ENCODE peak calls at places on chromosome 4, in six cellular contexts. C is stimulated activated CD8-positive, alpha-beta memory T cell treated with anti-CD3 and anti-CD28 coated beads, Interleukin-12 subunit alpha, Interleukin-12 subunit beta, amount 100 ng/mL, for 1 hour; E is HL-60; K is A549; Z is lung microvascular endothelial cell; J is tibial nerve. S is an unnamed sample.
A peak's percentile ranks its signal among the peaks of the same experiment; 100 is the strongest.

GRCh38 chr4:139436122-139436521 is 17.8 kb upstream of the RAB33B start:
- DNase-seq in E (no peak), C (no peak), Z (no peak), J (no peak), K (no peak), S (no peak)

GRCh38 chr4:146245899-146246298 is 31.6 kb downstream of the REELD1 start:
- DNase-seq in J (no peak), C (no peak), Z (no peak), E (no peak), K (no peak), S (no peak)

GRCh38 chr4:6873792-6874461 is 35.7 kb upstream of the TBC1D14 start:
- DNase-seq in E (no peak), J (peak; percentile 72), Z (peak; percentile 71), K (peak; percentile 65), C (peak; percentile 74), S (peak; percentile 37)

GRCh38 chr4:115090483-115091075 is 22.8 kb downstream of the NDST4 start:
- DNase-seq in C (no peak), K (peak; percentile 5), J (no peak), E (no peak), Z (no peak), S (no peak)

GRCh38 chr4:23022032-23022431 is 329.3 kb downstream of the GBA3 start:
- DNase-seq in Z (no peak), C (no peak), K (peak; percentile 86), J (peak; percentile 8), E (no peak), S (peak; percentile 16)

GRCh38 chr4:93313207-93313606 is 515.3 kb upstream of the ATOH1 start:
- DNase-seq in K (no peak), J (no peak), C (no peak), Z (no peak), E (no peak), S (peak; percentile 4)

GRCh38 chr4:177177446-177178160 is 132.1 kb upstream of the NEIL3 start:
- DNase-seq in C (no peak), K (no peak), J (no peak), Z (no peak), E (no peak), S (peak; percentile 79)

GRCh38 chr4:184513802-184514120 is 39.4 kb upstream of the IRF2 start:
- DNase-seq in K (no peak), Z (no peak), E (no peak), C (no peak), J (no peak), S (no peak)

GRCh38 chr4:123892368-123892961 is 495.9 kb downstream of the SPRY1 start:
- DNase-seq in Z (peak; percentile 40), K (no peak), E (no peak), J (no peak), C (no peak), S (no peak)

GRCh38 chr4:107541511-107541910 is 178.5 kb downstream of the PAPSS1 start:
- DNase-seq in Z (no peak), J (no peak), E (no peak), C (no peak), K (no peak), S (no peak)

GRCh38 chr4:187071896-187072295 is 348.2 kb upstream of the FAT1 start:
- DNase-seq in J (no peak), K (no peak), Z (no peak), C (no peak), E (no peak), S (peak; percentile 17)

GRCh38 chr4:185307136-185307950 is 88.4 kb downstream of the LRP2BP start:
- DNase-seq in C (no peak), E (no peak), Z (no peak), K (no peak), J (no peak), S (no peak)

GRCh38 chr4:3321295-3321889 is 28.6 kb downstream of the RGS12 start:
- DNase-seq in J (no peak), K (no peak), E (no peak), Z (no peak), C (no peak), S (peak; percentile 80)

GRCh38 chr4:52950226-52950625 is 88.1 kb downstream of the RASL11B start:
- DNase-seq in K (no peak), E (no peak), J (no peak), C (no peak), Z (no peak), S (no peak)

GRCh38 chr4:94412019-94413017 is 39.4 kb upstream of the PDLIM5 start:
- DNase-seq in C (no peak), E (no peak), Z (peak; percentile 94), J (no peak), K (peak; percentile 60), S (peak; percentile 14)

GRCh38 chr4:24867766-24868296 is 45.0 kb downstream of the CCDC149 start:
- DNase-seq in Z (no peak), C (no peak), E (no peak), J (no peak), K (no peak), S (no peak)

GRCh38 chr4:111434581-111434980 is 710.7 kb upstream of the FAM241A start:
- DNase-seq in J (no peak), C (no peak), Z (no peak), K (no peak), E (no peak), S (peak; percentile 1)

GRCh38 chr4:17142232-17142711 is 243.8 kb upstream of the LDB2 start:
- DNase-seq in C (no peak), K (no peak), J (no peak), E (peak; percentile 91), Z (peak; percentile 41), S (peak; percentile 86)

GRCh38 chr4:26131711-26132110 is 189.1 kb upstream of the RBPJ start:
- DNase-seq in J (no peak), C (peak; percentile 12), K (no peak), E (no peak), Z (no peak), S (no peak)

GRCh38 chr4:48129307-48130014 is 4.6 kb downstream of the TXK start:
- DNase-seq in K (peak; percentile 7), E (no peak), Z (no peak), C (no peak), J (no peak), S (no peak)

GRCh38 chr4:176794151-176794550 is 1.4 kb upstream of the VEGFC start:
- DNase-seq in E (no peak), C (no peak), Z (peak; percentile 93), K (peak; percentile 79), J (no peak), S (peak; percentile 92)

GRCh38 chr4:61298178-61298740 is 98.1 kb downstream of the ADGRL3 start:
- DNase-seq in Z (no peak), J (no peak), E (no peak), K (no peak), C (no peak), S (no peak)

GRCh38 chr4:57114973-57115372 is 4.8 kb upstream of the IGFBP7 start:
- DNase-seq in C (no peak), Z (peak; percentile 72), J (no peak), K (no peak), E (no peak), S (no peak)

GRCh38 chr4:169009281-169010124 is 552 bp downstream of the CBR4 start:
- DNase-seq in E (peak; percentile 39), K (peak; percentile 66), C (peak; percentile 32), J (peak; percentile 56), Z (peak; percentile 68), S (peak; percentile 47)

GRCh38 chr4:139455187-139455586 is 1.3 kb downstream of the RAB33B start:
- DNase-seq in E (no peak), J (no peak), Z (no peak), C (no peak), K (no peak), S (no peak)

GRCh38 chr4:85777908-85778808 is 303.2 kb downstream of the ARHGAP24 start:
- DNase-seq in Z (peak; percentile 56), K (no peak), J (no peak), C (no peak), E (no peak), S (peak; percentile 27)

GRCh38 chr4:139951051-139951450 is 202.9 kb downstream of the MAML3 start:
- DNase-seq in J (no peak), E (no peak), Z (no peak), K (no peak), C (no peak), S (no peak)

GRCh38 chr4:124092101-124093057 is 620.2 kb downstream of the ANKRD50 start:
- DNase-seq in E (no peak), C (no peak), Z (no peak), J (peak; percentile 47), K (no peak), S (peak; percentile 12)

GRCh38 chr4:67928547-67928946 is 34.7 kb downstream of the TMPRSS11A start:
- DNase-seq in C (no peak), J (no peak), K (peak; percentile 5), E (no peak), Z (peak; percentile 30), S (no peak)

GRCh38 chr4:110122201-110122600 is 76.2 kb downstream of the ELOVL6 start:
- DNase-seq in C (no peak), Z (no peak), J (no peak), E (no peak), K (no peak), S (peak; percentile 61)

GRCh38 chr4:39910064-39910463 is 67.6 kb downstream of the PDS5A start:
- DNase-seq in J (no peak), C (no peak), Z (no peak), E (no peak), K (no peak), S (no peak)

GRCh38 chr4:118765399-118765798 is 70.5 kb downstream of the SEC24D start:
- DNase-seq in J (peak; percentile 35), C (no peak), E (no peak), K (peak; percentile 32), Z (peak; percentile 96), S (peak; percentile 97)

GRCh38 chr4:186104895-186105720 is 604 bp downstream of the FAM149A start:
- DNase-seq in Z (no peak), K (no peak), C (no peak), E (no peak), J (no peak), S (no peak)

GRCh38 chr4:152259866-152260265 is 276.0 kb downstream of the FBXW7 start:
- DNase-seq in E (no peak), K (no peak), J (no peak), C (no peak), Z (peak; percentile 61), S (no peak)

GRCh38 chr4:88649716-88650115 is 47.9 kb downstream of the NAP1L5 start:
- DNase-seq in Z (no peak), K (no peak), C (no peak), E (no peak), J (no peak), S (no peak)